ENCODE peak calls at places on chromosomes 11 and 22, in five cellular contexts. Z is transverse colon, N is SJSA1, Q is astrocyte, W is ovary. D is an unnamed sample. For H3K4me1 and H3K36me3, the result is how much of the 10 kb centered on the place peaks cover.

GRCh38 chr11:102110761-102111010 is 439 bp downstream of the YAP1 start:
- DNase-seq in W (no peak), N (no peak), Z (no peak), Q (no peak), D (no peak)

GRCh38 chr11:606245-606644 is 9.5 kb downstream of the IRF7 start:
- DNase-seq in Q (peak), N (no peak), Z (no peak), W (peak), D (no peak)

GRCh38 chr11:22690891-22691290 is 24.5 kb downstream of the GAS2 start:
- DNase-seq in Q (no peak), W (no peak), N (no peak), Z (no peak), D (no peak)

GRCh38 chr22:39686178-39686620 is 115.6 kb downstream of the CACNA1I start:
- DNase-seq in Z (no peak), N (no peak), Q (no peak), W (no peak), D (no peak)

GRCh38 chr11:102610198-102610597 is 14.9 kb downstream of the MMP20 start:
- DNase-seq in N (no peak), W (no peak), Q (no peak), Z (no peak), D (no peak)

GRCh38 chr11:95584180-95584579 is 205.4 kb downstream of the FAM76B start:
- DNase-seq in W (no peak), N (peak), Q (peak), Z (no peak), D (no peak)

GRCh38 chr11:10409207-10409661 is 45.8 kb upstream of the AMPD3 start:
- DNase-seq in N (no peak), Q (no peak), W (no peak), Z (no peak), D (peak)

GRCh38 chr11:61776561-61777075 is 15.8 kb downstream of the TMEM258 start:
- DNase-seq in N (peak), W (peak), Z (peak), Q (peak), D (peak)

GRCh38 chr11:44942029-44942710 is 8.5 kb downstream of the TP53I11 start:
- DNase-seq in Z (no peak), N (no peak), W (no peak), Q (no peak), D (no peak)

GRCh38 chr11:69814411-69814810 is 4.8 kb downstream of the FGF3 start:
- DNase-seq in N (no peak), Z (no peak), Q (no peak), W (no peak), D (no peak)

GRCh38 chr11:34223021-34223813 is 117.8 kb downstream of the NAT10 start:
- DNase-seq in Q (peak), Z (peak), N (peak), W (peak), D (peak)

GRCh38 chr11:47147250-47147649 is 29.4 kb downstream of the ARFGAP2 start:
- DNase-seq in W (no peak), Z (no peak), Q (no peak), N (no peak), D (no peak)

GRCh38 chr11:12094872-12095800 is 15.3 kb upstream of the MICAL2 start:
- DNase-seq in W (peak), Q (no peak), Z (peak), N (no peak), D (no peak)

GRCh38 chr22:49991167-49991566 is 21.4 kb downstream of the IL17REL start:
- DNase-seq in N (no peak), Q (no peak), Z (no peak), W (no peak), D (no peak)

GRCh38 chr11:22192642-22193347 is at the start of gene ANO5:
- DNase-seq in Q (peak), N (no peak), W (peak), Z (peak), D (peak)

GRCh38 chr11:9226514-9226913 is 38.6 kb downstream of the DENND5A start:
- DNase-seq in Z (no peak), Q (no peak), W (no peak), N (no peak), D (no peak)

GRCh38 chr11:111733009-111733408 is 33.2 kb downstream of the PPP2R1B start:
- DNase-seq in Q (peak), Z (no peak), N (peak), W (peak), D (peak)

GRCh38 chr11:19736831-19737230 is 24.2 kb downstream of the NAV2 start:
- DNase-seq in N (no peak), Q (no peak), Z (no peak), W (no peak), D (no peak)

GRCh38 chr11:97557399-97557798 is 1167.6 kb downstream of the JRKL start:
- DNase-seq in Z (no peak), Q (no peak), N (no peak), W (no peak), D (no peak)

GRCh38 chr11:25247336-25247735 is 750.5 kb downstream of the LUZP2 start:
- DNase-seq in N (no peak), W (no peak), Z (no peak), Q (no peak), D (no peak)

GRCh38 chr22:26561756-26562417 is 28.0 kb downstream of the TPST2 start:
- DNase-seq in Z (no peak), N (no peak), W (peak), Q (no peak), D (peak)

GRCh38 chr11:73972187-73972586 is 10.5 kb downstream of the UCP2 start:
- DNase-seq in N (no peak), Z (no peak), W (no peak), Q (no peak), D (peak)

GRCh38 chr22:44270556-44270880 is 42.2 kb downstream of the SHISAL1 start:
- DNase-seq in W (peak), Z (no peak), N (no peak), Q (no peak), D (no peak)

GRCh38 chr11:27379449-27379848 is 16.4 kb upstream of the CCDC34 start:
- DNase-seq in W (no peak), N (no peak), Q (no peak), Z (no peak), D (no peak)

GRCh38 chr11:59208956-59209355 is 3.8 kb downstream of the MPEG1 start:
- DNase-seq in W (no peak), Q (peak), Z (no peak), N (peak), D (no peak)

GRCh38 chr11:117851852-117852251 is 24.6 kb downstream of the FXYD6 start:
- DNase-seq in Z (no peak), Q (peak), W (peak), N (no peak), D (no peak)

GRCh38 chr11:2588809-2589537 is 110.8 kb downstream of the KCNQ1OT1 start:
- DNase-seq in Q (no peak), N (no peak), Z (peak), W (peak), D (peak)

GRCh38 chr22:48627966-48628365 is 1199.7 kb downstream of the BRD1 start:
- DNase-seq in Z (no peak), N (no peak), Q (no peak), W (no peak), D (no peak)

GRCh38 chr22:35149149-35149548 is 83.2 kb downstream of the ISX start:
- DNase-seq in W (no peak), Q (no peak), Z (no peak), N (no peak), D (no peak)

GRCh38 chr11:94315664-94316063 is 11.3 kb downstream of the IZUMO1R start:
- DNase-seq in W (no peak), N (no peak), Z (no peak), Q (peak), D (no peak)

GRCh38 chr11:128390246-128390645 is 197.1 kb downstream of the ETS1 start:
- DNase-seq in Q (no peak), N (no peak), W (no peak), Z (no peak), D (no peak)

GRCh38 chr11:70002433-70002832 is 75.7 kb upstream of the ANO1 start:
- DNase-seq in Z (no peak), N (no peak), W (no peak), Q (no peak), D (no peak)

GRCh38 chr11:118907749-118908106 is 18.0 kb downstream of the BCL9L start:
- DNase-seq in Q (no peak), N (no peak), W (no peak), Z (no peak), D (no peak)
- H3K4me1 ChIP-seq in Q (half or more), N (half or more), W (under half), Z (half or more), D (half or more)

DNA sequence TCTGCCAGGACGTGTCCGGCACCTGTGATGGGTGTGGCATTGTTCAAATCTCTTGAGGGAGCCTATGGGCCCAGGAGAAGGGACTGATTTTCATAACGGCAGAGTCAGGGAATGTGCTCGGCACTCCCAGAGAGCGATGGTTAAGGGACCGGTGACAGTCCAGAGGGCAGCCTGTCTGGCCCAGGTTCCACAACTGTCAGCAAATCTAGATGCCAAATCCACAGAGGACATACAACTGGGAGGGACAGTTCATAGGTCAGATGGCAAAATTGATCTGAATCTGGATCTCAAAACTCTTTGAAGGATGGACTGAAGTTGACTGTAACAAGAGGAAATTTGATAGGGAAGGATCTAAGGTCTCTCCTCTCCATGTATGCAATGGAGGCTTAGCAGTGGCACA is 7.5 kb downstream of the SEC14L2 start:
- DNase-seq in Q (no peak), Z (no peak), W (no peak), N (no peak), D (no peak)
- H3K36me3 ChIP-seq in Q (under half), Z (under half), W (under half), N (under half), D (under half)

GRCh38 chr22:36330127-36330526 is 57.6 kb downstream of the MYH9 start:
- DNase-seq in N (no peak), Q (no peak), W (no peak), Z (no peak), D (no peak)

GRCh38 chr22:36329217-36330078 is 58.3 kb downstream of the MYH9 start:
- DNase-seq in W (peak), Q (peak), Z (peak), N (peak), D (no peak)

GRCh38 chr22:36328635-36329216 is 59.0 kb downstream of the MYH9 start:
- DNase-seq in W (peak), Q (peak), Z (peak), N (peak), D (peak)

GRCh38 chr22:36326178-36327161 is 61.3 kb downstream of the MYH9 start:
- DNase-seq in Q (no peak), Z (no peak), W (no peak), N (no peak), D (no peak)

DNA sequence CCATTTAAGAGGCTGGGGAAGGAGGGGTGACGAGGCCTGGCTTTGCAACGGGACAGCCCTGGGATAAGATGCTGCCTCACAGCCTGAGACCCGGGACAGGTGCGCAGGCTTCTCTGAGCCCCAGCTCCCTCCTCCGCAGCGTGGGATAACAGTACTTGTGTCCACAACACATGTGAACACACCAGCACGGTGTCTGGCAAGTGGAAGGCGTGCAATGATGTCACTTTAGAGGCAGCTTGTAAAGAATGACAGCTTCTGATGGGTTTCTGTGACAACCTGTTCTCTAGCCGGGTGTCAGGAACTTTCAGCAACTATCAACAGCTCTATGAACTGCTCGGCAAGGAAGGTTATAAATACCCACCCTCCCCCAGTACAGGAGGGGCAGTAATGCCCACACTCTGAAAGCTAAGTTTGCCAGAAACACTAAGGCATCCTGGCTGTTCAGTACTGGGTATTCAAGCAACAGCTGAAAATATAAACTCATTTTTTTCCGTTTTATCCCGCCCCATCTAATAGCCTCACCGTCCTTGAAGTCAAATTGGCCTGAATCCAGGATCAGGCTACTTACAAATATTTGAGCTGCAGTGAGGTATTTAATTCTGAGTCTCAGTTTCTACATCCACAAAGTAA is 59.7 kb downstream of the MYH9 start:
- DNase-seq in W (no peak), Z (no peak), Q (peak), N (no peak), D (no peak)
- H3K27ac ChIP-seq in W (peak), Z (peak), Q (peak), N (peak), D (peak)

DNA sequence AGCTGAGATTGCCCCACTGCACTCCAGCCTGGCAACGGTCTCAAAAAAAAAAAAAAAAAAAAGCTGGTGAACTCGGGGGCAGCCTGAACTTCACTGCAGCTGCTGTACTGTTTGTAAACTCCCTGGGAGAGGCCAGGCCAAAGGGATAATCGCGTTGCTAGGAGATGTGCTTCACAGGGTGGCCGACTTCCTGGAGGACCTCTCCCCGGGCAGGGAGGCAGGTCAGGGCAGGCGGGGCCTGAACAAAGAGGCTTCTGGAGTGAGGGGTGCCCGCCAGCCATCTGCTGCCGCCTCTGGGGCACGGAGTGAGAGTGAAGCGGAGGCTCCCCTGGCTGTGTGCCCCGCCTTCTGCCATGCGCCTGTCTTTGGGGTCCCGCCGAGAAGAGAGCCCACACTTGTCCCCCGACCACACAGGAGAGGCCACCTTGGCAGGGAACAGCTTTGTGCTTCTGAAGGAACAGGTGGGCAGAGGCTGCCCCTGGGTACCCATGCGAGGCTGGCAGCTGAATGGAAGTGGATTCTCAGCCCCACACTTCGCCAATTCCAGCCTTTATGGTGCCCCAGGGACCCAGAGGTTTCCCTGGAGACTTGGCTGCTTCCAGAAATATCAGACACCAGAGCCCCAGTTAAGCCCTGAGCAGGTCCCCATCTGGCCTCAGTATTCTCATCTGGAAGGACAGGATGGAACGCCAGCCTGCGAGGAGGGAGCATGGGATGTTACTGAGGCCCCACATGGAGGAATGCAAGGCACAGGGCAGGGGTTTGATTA is 29.6 kb downstream of the TMEM184B start:
- DNase-seq in N (peak), W (peak), Z (peak), Q (no peak), D (peak)
- H3K4me1 ChIP-seq in N (half or more), W (under half), Z (under half), Q (under half), D (under half)

DNA sequence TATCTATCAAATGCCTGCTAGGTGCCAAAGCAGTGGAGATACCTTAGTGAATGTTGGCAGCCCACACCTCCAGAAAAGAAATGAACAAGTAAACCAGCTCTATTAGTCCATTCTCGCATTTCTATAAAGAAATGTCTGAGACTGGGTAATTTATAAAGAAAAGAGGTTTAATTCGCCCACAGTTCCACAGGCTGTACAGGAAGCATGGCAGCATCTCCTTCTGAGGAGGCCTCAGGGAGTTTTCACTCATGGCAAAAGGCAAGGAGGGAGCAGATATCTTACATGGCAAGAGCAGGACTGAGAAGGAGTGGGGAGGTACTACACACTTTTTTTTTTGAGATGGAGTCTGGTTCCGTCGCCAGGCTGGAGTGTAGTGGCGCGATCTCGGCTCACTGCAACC is 18.7 kb upstream of the ZC3H12C start:
- DNase-seq in Q (no peak), Z (no peak), W (no peak), N (no peak), D (no peak)
- H3K36me3 ChIP-seq in Q (under half), Z (under half), W (under half), N (under half), D (under half)

GRCh38 chr11:67432655-67433349 is 4.5 kb downstream of the RPS6KB2 start:
- DNase-seq in Q (no peak), Z (no peak), N (no peak), W (no peak), D (no peak)

GRCh38 chr11:67435727-67436458 is 1.6 kb downstream of the PTPRCAP start:
- DNase-seq in N (no peak), Q (no peak), W (no peak), Z (no peak), D (no peak)

GRCh38 chr11:67434395-67434881 is 3.0 kb downstream of the PTPRCAP start:
- DNase-seq in N (no peak), W (no peak), Q (no peak), Z (no peak), D (no peak)

GRCh38 chr11:67435031-67435726 is 2.3 kb downstream of the PTPRCAP start:
- DNase-seq in W (no peak), Q (no peak), N (no peak), Z (no peak), D (no peak)

DNA sequence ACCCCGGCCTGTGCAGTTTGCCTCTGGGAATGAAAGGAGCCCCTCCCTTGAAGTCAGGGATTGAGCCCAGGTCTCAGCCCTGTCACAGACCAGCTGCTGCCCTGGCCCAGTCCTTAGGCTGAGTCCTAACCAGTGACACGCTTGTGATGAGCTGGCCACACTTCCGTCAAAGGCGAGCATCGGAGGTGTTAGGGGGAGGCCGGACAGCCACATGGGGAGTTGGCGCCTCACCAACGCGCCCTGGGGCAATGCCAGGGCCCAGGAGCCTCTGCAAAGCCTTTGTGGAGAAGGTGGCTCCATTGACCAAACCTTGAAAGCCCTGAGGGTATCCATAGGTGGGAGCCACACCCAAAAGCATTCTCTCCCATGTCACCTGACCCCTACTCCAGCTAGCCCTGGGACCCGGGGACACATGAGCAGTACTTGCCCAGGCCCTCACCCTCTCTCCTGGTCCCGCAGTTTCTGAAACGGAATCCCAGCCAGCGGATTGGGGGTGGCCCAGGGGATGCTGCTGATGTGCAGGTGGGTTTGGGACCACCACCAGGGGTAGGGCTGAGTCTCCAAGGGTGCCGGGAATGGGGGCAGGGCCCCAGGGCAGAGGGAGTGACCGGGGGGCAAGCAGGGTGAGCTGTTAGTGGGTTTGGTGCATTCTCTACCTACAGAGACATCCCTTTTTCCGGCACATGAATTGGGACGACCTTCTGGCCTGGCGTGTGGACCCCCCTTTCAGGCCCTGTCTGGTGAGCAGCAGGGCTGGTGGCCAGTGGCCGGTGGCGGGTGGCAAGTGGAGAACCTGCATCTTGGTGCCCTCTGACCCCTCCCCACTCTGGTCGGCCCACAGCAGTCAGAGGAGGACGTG is 3.7 kb downstream of the PTPRCAP start:
- DNase-seq in Z (no peak), N (no peak), Q (no peak), W (no peak), D (no peak)
- H3K27ac ChIP-seq in Z (no peak), N (no peak), Q (no peak), W (no peak), D (no peak)

GRCh38 chr22:29078036-29078868 is 5.4 kb downstream of the KREMEN1 start:
- DNase-seq in W (no peak), Z (no peak), Q (no peak), N (no peak), D (no peak)
- H3K4me1 ChIP-seq in W (under half), Z (under half), Q (under half), N (under half), D (under half)

GRCh38 chr11:110243804-110244203 is 52.6 kb downstream of the RDX start:
- DNase-seq in W (no peak), N (no peak), Q (no peak), Z (no peak), D (no peak)

DNA sequence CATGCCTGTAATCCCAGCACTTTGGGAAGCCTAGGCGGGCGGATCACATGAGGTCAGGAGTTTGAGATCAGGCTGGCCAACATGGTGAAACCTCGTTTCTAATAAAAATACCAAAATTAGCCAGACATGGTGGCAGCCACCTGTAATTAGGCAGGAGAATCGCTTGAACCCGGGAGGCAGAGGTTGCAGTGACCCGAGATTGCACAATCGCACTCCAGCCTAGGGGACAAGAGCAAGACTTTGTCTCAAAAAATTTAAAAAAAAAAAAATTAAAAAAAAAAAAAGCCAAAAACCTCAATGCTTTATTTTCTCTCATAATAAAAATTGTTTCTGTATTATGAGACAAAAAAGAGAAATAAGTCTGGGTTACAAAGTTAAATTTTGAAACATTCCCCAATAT is 54.2 kb downstream of the RDX start:
- DNase-seq in Q (no peak), Z (no peak), N (no peak), W (no peak), D (no peak)
- H3K36me3 ChIP-seq in Q (under half), Z (under half), N (under half), W (under half), D (under half)

GRCh38 chr11:134660416-134660815 is 248.4 kb upstream of the B3GAT1 start:
- DNase-seq in Q (no peak), Z (no peak), N (no peak), W (no peak), D (no peak)
- H3K27ac ChIP-seq in Q (no peak), Z (no peak), N (no peak), W (no peak), D (no peak)